ENCODE peak calls at places on chromosomes 6 and 20, in four cellular contexts. O is upper lobe of left lung, W is lung, G is left ventricle myocardium inferior. I is an unnamed sample.

GRCh38 chr20:4056880-4057279 is 41.5 kb upstream of the RNF24 start:
- DNase-seq in G (no peak), W (no peak), O (no peak), I (no peak)

GRCh38 chr6:31966997-31967925 is 4.7 kb downstream of the DXO start:
- DNase-seq in W (no peak), G (no peak), O (no peak), I (no peak)

GRCh38 chr6:157198425-157199279 is 124.7 kb downstream of the TMEM242 start:
- DNase-seq in G (peak; percentile 53), O (peak; percentile 85), W (peak; percentile 91), I (peak; percentile 30)

GRCh38 chr6:70884074-70884983 is 72.5 kb downstream of the B3GAT2 start:
- DNase-seq in G (peak; percentile 28), W (peak; percentile 51), O (peak; percentile 36), I (peak; percentile 79)

GRCh38 chr20:13430346-13431002 is 208.3 kb downstream of the TASP1 start:
- DNase-seq in W (no peak), G (no peak), O (no peak), I (no peak)

GRCh38 chr6:11043961-11044711 is at the start of gene ELOVL2:
- DNase-seq in G (peak; percentile 47), O (peak; percentile 91), W (no peak), I (peak; percentile 69)

GRCh38 chr20:833121-833449 is 430 bp upstream of the FAM110A start:
- DNase-seq in O (no peak), G (no peak), W (no peak), I (no peak)

GRCh38 chr6:33288141-33288941 is 698 bp downstream of the WDR46 start:
- DNase-seq in W (no peak), G (no peak), O (peak; percentile 72), I (no peak)

GRCh38 chr20:21391495-21392298 is 5.6 kb downstream of the NKX2-4 start:
- DNase-seq in G (no peak), O (peak; percentile 76), W (no peak), I (no peak)

GRCh38 chr6:149567194-149567586 is 1.0 kb downstream of the GINM1 start:
- DNase-seq in O (no peak), W (no peak), G (no peak), I (no peak)

GRCh38 chr6:43719511-43719910 is 31.9 kb upstream of the MRPS18A start:
- DNase-seq in G (no peak), W (no peak), O (no peak), I (no peak)

GRCh38 chr20:25221592-25222460 is 26.1 kb upstream of the PYGB start:
- DNase-seq in G (peak; percentile 66), W (no peak), O (peak; percentile 36), I (no peak)

GRCh38 chr6:14959324-14959885 is 286.5 kb upstream of the JARID2 start:
- DNase-seq in O (no peak), G (no peak), W (no peak), I (no peak)

GRCh38 chr20:35200255-35200654 is 26.2 kb upstream of the MMP24 start:
- DNase-seq in W (no peak), G (no peak), O (no peak), I (no peak)

GRCh38 chr20:3209023-3209945 is at the start of gene ITPA:
- DNase-seq in W (peak; percentile 53), G (peak; percentile 40), O (peak; percentile 85), I (peak; percentile 52)

GRCh38 chr6:125512621-125513020 is 210.9 kb upstream of the HDDC2 start:
- DNase-seq in W (no peak), O (no peak), G (no peak), I (no peak)

GRCh38 chr6:13488015-13488895 is 855 bp upstream of the GFOD1 start:
- DNase-seq in G (peak; percentile 55), W (no peak), O (peak; percentile 91), I (peak; percentile 72)

GRCh38 chr6:209432-210103 is 82.7 kb upstream of the DUSP22 start:
- DNase-seq in W (no peak), G (no peak), O (peak; percentile 70), I (no peak)

GRCh38 chr6:89021629-89022028 is 58.2 kb upstream of the RNGTT start:
- DNase-seq in G (no peak), O (no peak), W (no peak), I (no peak)

GRCh38 chr6:109687271-109687721 is 3.7 kb downstream of the AK9 start:
- DNase-seq in G (no peak), W (no peak), O (no peak), I (no peak)

GRCh38 chr6:96089173-96089572 is 73.4 kb downstream of the FUT9 start:
- DNase-seq in O (no peak), W (no peak), G (no peak), I (peak; percentile 37)

GRCh38 chr6:134196568-134197301 is 121.2 kb downstream of the SGK1 start:
- DNase-seq in W (no peak), G (no peak), O (no peak), I (peak; percentile 33)

GRCh38 chr20:37803476-37804307 is 99.2 kb upstream of the VSTM2L start:
- DNase-seq in O (no peak), W (no peak), G (no peak), I (no peak)

GRCh38 chr6:136956590-136957573 is 34.8 kb downstream of the SLC35D3 start:
- DNase-seq in O (peak; percentile 20), G (no peak), W (no peak), I (no peak)

GRCh38 chr6:68043122-68043398 is 592.0 kb upstream of the ADGRB3 start:
- DNase-seq in O (no peak), W (no peak), G (no peak), I (no peak)

GRCh38 chr6:68046302-68046701 is 588.8 kb upstream of the ADGRB3 start:
- DNase-seq in O (no peak), W (no peak), G (no peak), I (no peak)

GRCh38 chr6:68044264-68044663 is 590.8 kb upstream of the ADGRB3 start:
- DNase-seq in G (no peak), O (no peak), W (no peak), I (no peak)

GRCh38 chr6:68046756-68047155 is 588.3 kb upstream of the ADGRB3 start:
- DNase-seq in G (no peak), O (no peak), W (no peak), I (no peak)

GRCh38 chr6:68045193-68045592 is 589.9 kb upstream of the ADGRB3 start:
- DNase-seq in O (no peak), G (no peak), W (no peak), I (no peak)
- TF ChIP-seq CTCF in O (no peak), G (no peak), W (no peak), I (no peak)

GRCh38 chr6:139927236-139927635 is 552.8 kb upstream of the CITED2 start:
- DNase-seq in G (no peak), W (no peak), O (no peak), I (no peak)

GRCh38 chr6:139927742-139928305 is 553.4 kb upstream of the CITED2 start:
- DNase-seq in W (no peak), O (no peak), G (no peak), I (peak; percentile 91)

GRCh38 chr6:139932671-139933070 is 558.2 kb upstream of the CITED2 start:
- DNase-seq in W (no peak), O (no peak), G (no peak), I (no peak)

GRCh38 chr6:139926711-139927110 is 552.3 kb upstream of the CITED2 start:
- DNase-seq in G (no peak), O (no peak), W (no peak), I (no peak)

GRCh38 chr6:139931746-139932145 is 557.3 kb upstream of the CITED2 start:
- DNase-seq in O (no peak), W (no peak), G (no peak), I (no peak)
- H3K4me1 ChIP-seq in O (no peaks in the 10 kb centered on the region), W (peaks cover 3% of the 10 kb centered on the region), G (peaks cover 7% of the 10 kb centered on the region), I (peaks cover 14% of the 10 kb centered on the region)

DNA sequence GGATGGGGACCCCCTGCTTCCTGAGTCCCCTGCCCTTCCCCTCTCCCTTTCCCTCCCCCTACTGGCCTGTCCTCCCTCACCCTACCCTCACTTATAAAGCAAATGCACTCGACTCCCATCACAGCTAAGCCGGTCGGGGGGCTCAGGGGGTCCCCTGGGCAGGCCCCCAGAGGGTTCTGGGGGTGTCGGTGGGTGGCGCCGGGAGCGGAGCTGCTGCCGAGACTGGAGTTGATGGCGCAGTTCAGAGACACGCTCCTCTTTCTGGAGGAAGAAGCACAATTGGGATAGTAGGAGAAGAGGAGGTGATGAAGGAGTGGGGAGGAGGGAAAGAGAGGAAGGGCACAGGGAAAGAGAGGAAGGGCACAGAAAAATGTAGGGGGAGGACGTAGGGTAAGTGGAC is 18.5 kb downstream of the OR2H2 start:
- DNase-seq in G (no peak), O (peak; percentile 61), W (no peak), I (no peak)
- H3K36me3 ChIP-seq in G (peaks cover 57% of the 10 kb centered on the region), O (peaks cover 71% of the 10 kb centered on the region), W (peaks cover 3% of the 10 kb centered on the region), I (peaks cover 38% of the 10 kb centered on the region)

DNA sequence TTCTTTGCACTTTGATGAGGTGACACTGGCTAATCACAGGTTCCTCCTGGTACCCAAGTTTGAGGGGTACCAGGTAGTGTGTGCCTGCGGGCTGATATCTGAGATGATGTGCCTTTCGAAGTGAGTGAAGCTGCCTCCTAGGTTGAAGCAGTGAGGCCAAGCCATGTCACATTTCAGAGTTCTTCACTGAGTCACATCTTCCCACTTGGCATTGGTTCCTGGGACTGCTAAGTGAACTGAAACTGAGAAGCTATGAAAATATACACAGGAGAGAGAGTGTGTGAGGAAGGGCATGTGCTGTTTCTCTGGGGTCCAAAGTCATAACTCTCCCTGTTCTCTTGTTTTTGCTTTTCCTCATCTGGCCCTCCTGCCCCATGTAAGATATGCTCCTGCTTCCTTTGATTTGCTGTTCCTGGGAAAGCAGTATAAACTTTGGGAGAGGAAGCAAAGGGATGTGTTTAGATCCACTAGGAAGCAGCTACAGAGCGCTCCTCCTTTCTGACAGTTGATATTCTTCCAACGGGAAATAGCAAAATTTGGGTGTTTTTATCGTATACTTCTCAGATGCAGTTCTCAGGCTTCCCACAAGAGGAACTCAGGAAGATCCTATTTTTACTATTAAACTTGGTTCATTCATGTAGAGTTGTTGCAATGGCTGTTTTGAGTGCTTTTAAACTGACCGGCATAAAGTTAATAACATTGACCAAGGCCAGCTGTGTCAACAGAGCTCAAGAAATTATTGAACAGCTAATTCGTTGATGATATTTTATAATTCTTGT is 153.7 kb downstream of the MOXD1 start:
- DNase-seq in G (no peak), W (no peak), O (no peak), I (no peak)
- TF ChIP-seq CTCF in G (no peak), W (no peak), O (no peak), I (peak; percentile 10)

GRCh38 chr6:34318492-34319470 is 70.0 kb upstream of the SMIM29 start:
- DNase-seq in O (no peak), W (no peak), G (no peak), I (no peak)
- H3K4me1 ChIP-seq in O (peaks cover 7% of the 10 kb centered on the region), W (peaks cover 36% of the 10 kb centered on the region), G (peaks cover 66% of the 10 kb centered on the region), I (no peaks in the 10 kb centered on the region)

GRCh38 chr6:42510795-42511194 is 53.0 kb upstream of the UBR2 start:
- DNase-seq in G (no peak), W (no peak), O (no peak), I (no peak)

GRCh38 chr6:42509765-42510164 is 54.1 kb upstream of the UBR2 start:
- DNase-seq in G (no peak), O (no peak), W (no peak), I (no peak)

GRCh38 chr6:42512498-42513042 is 51.3 kb upstream of the UBR2 start:
- DNase-seq in W (no peak), O (no peak), G (no peak), I (no peak)

GRCh38 chr6:42511803-42512422 is 51.9 kb upstream of the UBR2 start:
- DNase-seq in O (no peak), W (no peak), G (no peak), I (no peak)

DNA sequence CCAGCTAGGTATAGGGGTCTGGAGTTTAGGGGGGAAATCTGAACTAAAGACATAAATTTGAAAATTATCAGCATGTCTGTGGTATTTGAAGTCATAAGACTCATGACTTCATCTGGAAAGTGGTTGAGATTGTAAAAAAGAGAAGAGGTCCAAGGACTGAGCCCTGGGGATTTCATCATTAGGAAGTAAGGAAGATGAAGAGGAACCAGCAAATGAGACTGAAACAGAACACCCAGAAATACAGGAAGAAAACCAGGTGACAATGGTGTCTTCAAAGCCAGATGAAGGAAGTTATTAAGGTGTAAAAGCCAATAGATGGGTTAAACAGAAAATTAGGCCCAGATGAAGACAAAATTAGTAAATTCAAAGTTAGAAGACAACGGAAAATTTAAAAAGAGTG is 49.1 kb upstream of the UBR2 start:
- DNase-seq in W (no peak), G (no peak), O (no peak), I (no peak)
- H3K36me3 ChIP-seq in W (no peaks in the 10 kb centered on the region), G (no peaks in the 10 kb centered on the region), O (no peaks in the 10 kb centered on the region), I (no peaks in the 10 kb centered on the region)

I was measured in cardiac muscle cell.